ENCODE peak calls at places on chromosomes 2 and 18, in ten cellular contexts. I is endodermal cell, W is aorta, X is GM12878, T is tibial artery, Y is hepatocyte, F is mammary epithelial cell, A is adrenal gland, L is keratinocyte, Q is small intestine. K is an unnamed sample.

GRCh38 chr2:232838406-232838874 is 31.6 kb upstream of the SNORC start:
- DNase-seq in Q (peak; percentile 48), L (peak; percentile 5), T (no peak), Y (peak; percentile 23), A (no peak), I (no peak), X (peak; percentile 59), F (peak; percentile 30), W (no peak), K (no peak)

GRCh38 chr2:46171441-46171953 is 125.7 kb upstream of the EPAS1 start:
- DNase-seq in A (no peak), X (no peak), I (peak; percentile 71), W (no peak), L (peak; percentile 85), Y (peak; percentile 53), Q (no peak), T (no peak), F (peak; percentile 87), K (peak; percentile 77)

GRCh38 chr18:4831127-4831526 is 365.9 kb downstream of the AKAIN1 start:
- DNase-seq in A (no peak), L (no peak), T (no peak), F (no peak), Q (no peak), I (no peak), X (no peak), W (no peak), Y (no peak), K (no peak)

GRCh38 chr2:202519453-202519852 is 115.3 kb upstream of the FAM117B start:
- DNase-seq in I (no peak), Y (no peak), W (no peak), T (no peak), F (no peak), A (no peak), X (no peak), L (no peak), Q (no peak), K (no peak)

GRCh38 chr2:169640104-169640503 is 54.1 kb downstream of the CFAP210 start:
- DNase-seq in A (no peak), X (no peak), T (no peak), L (no peak), Q (peak; percentile 9), Y (no peak), I (no peak), F (no peak), W (no peak), K (no peak)

GRCh38 chr18:37334494-37335125 is 231.0 kb downstream of the CELF4 start:
- DNase-seq in F (no peak), W (no peak), T (no peak), Q (no peak), L (no peak), Y (no peak), A (no peak), X (no peak), I (no peak), K (no peak)

GRCh38 chr2:16302969-16303592 is 362.6 kb downstream of the CYRIA start:
- DNase-seq in W (no peak), X (no peak), T (no peak), F (no peak), Q (no peak), A (no peak), Y (no peak), L (no peak), I (no peak), K (no peak)

GRCh38 chr2:240600451-240600961 is 14.0 kb downstream of the CAPN10 start:
- DNase-seq in L (no peak), Q (no peak), A (peak; percentile 11), Y (no peak), W (peak; percentile 55), I (no peak), F (no peak), X (no peak), T (peak; percentile 53), K (no peak)

GRCh38 chr18:35936951-35937350 is 35.5 kb upstream of the RMP24 start:
- DNase-seq in L (no peak), Y (no peak), F (no peak), I (no peak), A (no peak), W (no peak), Q (peak; percentile 11), T (no peak), X (no peak), K (no peak)

GRCh38 chr18:65288908-65289307 is 461.9 kb upstream of the CDH7 start:
- DNase-seq in W (no peak), F (no peak), A (no peak), T (no peak), X (no peak), Y (no peak), Q (no peak), I (no peak), L (no peak), K (no peak)

GRCh38 chr2:239601880-239602279 is 201.1 kb upstream of the HDAC4 start:
- DNase-seq in I (peak; percentile 33), Y (no peak), T (no peak), A (no peak), F (no peak), X (no peak), W (peak; percentile 51), L (no peak), Q (no peak), K (no peak)

GRCh38 chr18:49494660-49495059 is 7.6 kb upstream of the C18orf32 start:
- DNase-seq in F (no peak), Y (no peak), T (no peak), W (no peak), Q (no peak), I (no peak), A (no peak), X (no peak), L (no peak), K (no peak)

GRCh38 chr2:231278868-231279267 is 80.4 kb downstream of the ARMC9 start:
- DNase-seq in F (no peak), T (no peak), L (no peak), I (no peak), A (no peak), X (no peak), Q (no peak), Y (no peak), W (no peak), K (no peak)

GRCh38 chr2:147910990-147911473 is 66.2 kb downstream of the ACVR2A start:
- DNase-seq in W (no peak), X (peak; percentile 21), I (peak; percentile 37), F (peak; percentile 42), A (no peak), Q (peak; percentile 64), L (peak; percentile 1), T (no peak), Y (peak; percentile 82), K (no peak)

DNA sequence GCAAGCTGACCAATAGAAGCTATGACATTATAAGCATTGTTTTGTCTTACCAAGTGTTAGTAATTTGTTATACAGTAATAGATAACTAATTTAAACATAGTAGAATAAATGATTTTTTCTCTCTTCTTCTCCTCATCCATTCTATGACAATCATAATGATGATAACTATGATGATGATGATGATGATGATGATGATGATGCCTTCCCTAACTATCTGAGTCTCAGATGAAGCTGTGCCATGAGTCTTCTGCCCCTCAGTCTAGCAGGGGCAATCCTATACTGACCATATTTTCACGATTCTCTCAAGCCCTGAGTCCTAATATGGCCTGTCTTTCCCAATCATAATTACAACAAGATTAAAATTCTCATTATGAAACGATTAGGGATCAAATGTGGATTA is 1369.0 kb downstream of the LRP1B start:
- DNase-seq in W (no peak), T (no peak), F (no peak), A (no peak), I (no peak), L (no peak), X (no peak), Q (no peak), Y (no peak), K (no peak)
- H3K9me3 ChIP-seq in W (no peaks in the 10 kb centered on the region), T (no peaks in the 10 kb centered on the region), F (no peaks in the 10 kb centered on the region), A (no peaks in the 10 kb centered on the region), I (no peaks in the 10 kb centered on the region), L (no peaks in the 10 kb centered on the region), X (no peaks in the 10 kb centered on the region), Q (no peaks in the 10 kb centered on the region), Y (no peaks in the 10 kb centered on the region), K (no peaks in the 10 kb centered on the region)

GRCh38 chr2:205998601-205999000 is 87.4 kb downstream of the INO80D start:
- DNase-seq in Y (no peak), L (no peak), F (no peak), Q (no peak), A (no peak), I (no peak), X (no peak), T (no peak), W (no peak), K (no peak)
- H3K36me3 ChIP-seq in Y (no peaks in the 10 kb centered on the region), L (no peaks in the 10 kb centered on the region), F (peaks cover 5% of the 10 kb centered on the region), Q (peaks cover 3% of the 10 kb centered on the region), A (no peaks in the 10 kb centered on the region), I (peaks cover 85% of the 10 kb centered on the region), X (peaks cover 9% of the 10 kb centered on the region), T (peaks cover 13% of the 10 kb centered on the region), W (peaks cover 5% of the 10 kb centered on the region), K (peaks cover 13% of the 10 kb centered on the region)

GRCh38 chr2:58157754-58158153 is 83.4 kb downstream of the FANCL start:
- DNase-seq in F (no peak), T (no peak), Y (no peak), L (no peak), X (no peak), W (no peak), A (no peak), Q (no peak), I (no peak), K (no peak)
- H3K9me3 ChIP-seq in F (no peaks in the 10 kb centered on the region), T (no peaks in the 10 kb centered on the region), Y (no peaks in the 10 kb centered on the region), L (no peaks in the 10 kb centered on the region), X (no peaks in the 10 kb centered on the region), W (no peaks in the 10 kb centered on the region), A (no peaks in the 10 kb centered on the region), Q (no peaks in the 10 kb centered on the region), I (no peaks in the 10 kb centered on the region), K (no peaks in the 10 kb centered on the region)

GRCh38 chr2:73286134-73286533 is 1.9 kb upstream of the FBXO41 start:
- DNase-seq in Q (no peak), W (no peak), T (no peak), L (no peak), Y (no peak), X (no peak), F (no peak), A (no peak), I (no peak), K (no peak)
- H3K36me3 ChIP-seq in Q (no peaks in the 10 kb centered on the region), W (no peaks in the 10 kb centered on the region), T (no peaks in the 10 kb centered on the region), L (no peaks in the 10 kb centered on the region), Y (no peaks in the 10 kb centered on the region), X (no peaks in the 10 kb centered on the region), F (no peaks in the 10 kb centered on the region), A (no peaks in the 10 kb centered on the region), I (no peaks in the 10 kb centered on the region), K (no peaks in the 10 kb centered on the region)

DNA sequence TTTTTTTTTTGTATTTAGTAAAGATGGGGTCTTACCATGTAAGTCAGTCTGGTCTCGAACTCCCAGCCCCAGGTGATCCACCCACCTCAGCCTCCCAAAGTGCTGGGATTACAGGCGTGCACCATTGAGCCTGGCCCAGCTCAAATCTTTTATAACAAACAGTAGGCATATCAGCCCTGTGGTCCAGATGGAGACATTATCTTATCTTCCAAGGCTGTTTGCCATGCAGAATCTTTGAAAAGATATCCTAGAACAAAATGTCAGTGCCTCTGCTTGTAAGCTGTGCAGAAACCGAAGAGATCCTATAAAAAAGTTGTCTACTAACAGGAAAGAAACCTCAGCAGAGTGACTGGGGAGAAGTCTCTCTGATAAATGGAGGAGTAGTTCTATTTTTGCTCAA is 142.1 kb downstream of the PTH2R start:
- DNase-seq in A (no peak), T (no peak), Y (no peak), L (no peak), I (no peak), Q (no peak), X (no peak), W (no peak), F (no peak), K (no peak)
- H3K9me3 ChIP-seq in A (no peaks in the 10 kb centered on the region), T (no peaks in the 10 kb centered on the region), Y (no peaks in the 10 kb centered on the region), L (no peaks in the 10 kb centered on the region), I (no peaks in the 10 kb centered on the region), Q (no peaks in the 10 kb centered on the region), X (no peaks in the 10 kb centered on the region), W (peaks cover 2% of the 10 kb centered on the region), F (no peaks in the 10 kb centered on the region), K (no peaks in the 10 kb centered on the region)

GRCh38 chr2:71299507-71299906 is 32.1 kb upstream of the ZNF638 start:
- DNase-seq in F (peak; percentile 16), Q (peak; percentile 36), X (no peak), I (no peak), W (no peak), L (no peak), A (no peak), T (no peak), Y (peak; percentile 45), K (no peak)
- H3K36me3 ChIP-seq in F (no peaks in the 10 kb centered on the region), Q (no peaks in the 10 kb centered on the region), X (no peaks in the 10 kb centered on the region), I (no peaks in the 10 kb centered on the region), W (no peaks in the 10 kb centered on the region), L (no peaks in the 10 kb centered on the region), A (no peaks in the 10 kb centered on the region), T (no peaks in the 10 kb centered on the region), Y (no peaks in the 10 kb centered on the region), K (no peaks in the 10 kb centered on the region)

K was measured in right atrium auricular region.